ENCODE peak calls at places on chromosomes 6 and 20, in five cellular contexts. H, S, L, E and Z are unnamed samples.

GRCh38 chr6:12336121-12336971 is 46.2 kb downstream of the EDN1 start:
- DNase-seq in H (no peak), S (no peak), L (no peak), E (peak; percentile 78), Z (peak; percentile 28)

GRCh38 chr6:156794546-156794945 is 17.4 kb downstream of the ARID1B start:
- DNase-seq in H (no peak), S (no peak), L (no peak), E (no peak), Z (no peak)

GRCh38 chr20:1390552-1391403 is 2.1 kb downstream of the FKBP1A start:
- DNase-seq in H (no peak), S (no peak), L (no peak), E (no peak), Z (no peak)

GRCh38 chr6:151293621-151294020 is 53.9 kb downstream of the AKAP12 start:
- DNase-seq in H (no peak), S (no peak), L (no peak), E (no peak), Z (peak; percentile 94)

GRCh38 chr20:24829649-24830370 is 119.3 kb upstream of the CST7 start:
- DNase-seq in H (no peak), S (no peak), L (no peak), E (no peak), Z (no peak)

GRCh38 chr6:5007531-5007930 is 3.7 kb upstream of the RPP40 start:
- DNase-seq in H (no peak), S (no peak), L (no peak), E (no peak), Z (no peak)

GRCh38 chr20:59931511-59932312 is 1.7 kb downstream of the SYCP2 start:
- DNase-seq in H (no peak), S (no peak), L (no peak), E (no peak), Z (no peak)

GRCh38 chr20:43681468-43681942 is 14.6 kb downstream of the MYBL2 start:
- DNase-seq in H (no peak), S (no peak), L (no peak), E (peak; percentile 24), Z (no peak)

GRCh38 chr20:53763707-53764415 is 170.2 kb upstream of the ZNF217 start:
- DNase-seq in H (no peak), S (peak; percentile 58), L (peak; percentile 71), E (peak; percentile 82), Z (no peak)

GRCh38 chr20:10985536-10985935 is 311.7 kb upstream of the JAG1 start:
- DNase-seq in H (no peak), S (peak; percentile 76), L (no peak), E (peak; percentile 64), Z (no peak)

GRCh38 chr6:93801101-93801847 is 381.9 kb upstream of the EPHA7 start:
- DNase-seq in H (no peak), S (no peak), L (peak; percentile 47), E (no peak), Z (no peak)

GRCh38 chr6:149237464-149237863 is 80.0 kb upstream of the TAB2 start:
- DNase-seq in H (no peak), S (no peak), L (no peak), E (no peak), Z (no peak)
- H4K8ac ChIP-seq in H (no peak overlapping the region), S (no peak overlapping the region), L (no peak overlapping the region), E (no peak overlapping the region), Z (no peak overlapping the region)

GRCh38 chr20:63848003-63848911 is 13.0 kb upstream of the ABHD16B start:
- DNase-seq in H (no peak), S (no peak), L (peak; percentile 43), E (no peak), Z (no peak)
- H4K8ac ChIP-seq in H (no peak overlapping the region), S (no peak overlapping the region), L (no peak overlapping the region), E (peak overlapping the region; percentile 62), Z (peak overlapping the region; percentile 14)

GRCh38 chr20:57091748-57092111 is 174.7 kb downstream of the BMP7 start:
- DNase-seq in H (no peak), S (no peak), L (no peak), E (no peak), Z (no peak)
- H4K8ac ChIP-seq in H (no peak overlapping the region), S (no peak overlapping the region), L (no peak overlapping the region), E (no peak overlapping the region), Z (no peak overlapping the region)

GRCh38 chr6:116422238-116422637 is 38.9 kb upstream of the CALHM6 start:
- DNase-seq in H (no peak), S (no peak), L (no peak), E (no peak), Z (no peak)

GRCh38 chr6:116424001-116424400 is 37.2 kb upstream of the CALHM6 start:
- DNase-seq in H (no peak), S (peak; percentile 78), L (no peak), E (peak; percentile 57), Z (no peak)

GRCh38 chr6:116430860-116431259 is 30.3 kb upstream of the CALHM6 start:
- DNase-seq in H (no peak), S (no peak), L (no peak), E (no peak), Z (no peak)

GRCh38 chr6:116429111-116429510 is 32.1 kb upstream of the CALHM6 start:
- DNase-seq in H (no peak), S (no peak), L (no peak), E (no peak), Z (no peak)

DNA sequence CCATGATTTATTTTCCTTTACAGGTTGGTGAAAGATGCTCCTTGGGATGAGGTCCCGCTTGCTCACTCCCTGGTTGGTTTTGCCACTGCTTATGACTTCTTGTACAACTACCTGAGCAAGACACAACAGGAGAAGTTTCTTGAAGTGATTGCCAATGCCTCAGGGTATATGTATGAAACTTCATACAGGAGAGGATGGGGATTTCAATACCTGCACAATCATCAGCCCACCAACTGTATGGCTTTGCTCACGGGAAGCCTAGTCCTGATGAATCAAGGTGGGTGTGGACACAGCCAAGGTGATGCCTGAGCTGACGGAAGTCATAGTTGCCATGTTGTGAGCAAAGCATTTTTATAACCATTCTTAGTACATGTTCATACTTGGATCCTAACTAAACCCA is 34.6 kb upstream of the CALHM6 start:
- DNase-seq in H (no peak), S (no peak), L (no peak), E (no peak), Z (no peak)
- H4K8ac ChIP-seq in H (no peak overlapping the region), S (no peak overlapping the region), L (no peak overlapping the region), E (no peak overlapping the region), Z (no peak overlapping the region)

DNA sequence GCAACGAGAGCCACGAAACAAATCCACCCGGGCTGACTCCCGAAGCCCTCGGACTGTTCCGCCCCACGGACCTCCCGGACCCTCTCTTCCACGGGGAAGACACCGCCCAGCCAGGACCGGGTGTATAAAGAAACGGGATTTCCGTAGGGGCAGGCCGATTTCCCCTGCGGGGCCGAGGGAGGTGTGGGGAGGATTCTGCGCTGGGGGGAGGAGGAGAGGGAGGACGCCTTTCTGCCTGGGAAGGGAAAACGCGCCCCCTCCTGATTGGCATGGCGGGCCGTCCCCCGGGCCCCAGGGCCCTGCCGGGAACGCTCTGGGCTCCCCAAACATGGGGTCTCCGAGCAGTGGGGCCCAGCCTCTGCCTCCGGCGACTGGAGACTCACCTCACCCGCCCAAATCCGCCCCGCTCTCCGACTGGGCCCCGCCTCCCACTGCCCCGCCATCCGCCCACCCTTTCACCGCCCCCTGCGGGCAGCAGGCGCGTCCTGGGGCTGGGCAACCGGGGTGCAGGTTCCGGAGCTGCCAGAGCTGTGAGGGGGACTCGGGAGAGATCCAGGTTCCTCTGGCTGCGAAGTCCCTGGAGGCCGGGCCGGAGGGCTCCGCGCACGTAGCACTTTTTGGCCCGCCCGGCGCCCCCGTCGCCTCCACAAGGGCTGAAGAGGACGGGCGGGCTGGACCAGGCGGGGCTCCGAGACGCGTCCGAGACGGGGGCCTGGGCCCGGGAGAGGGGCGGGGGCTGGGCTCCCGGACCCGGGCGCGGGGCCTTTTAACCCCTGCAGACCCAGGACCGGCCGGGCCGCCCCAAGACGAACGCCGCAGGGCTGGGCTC is 586 bp upstream of the PPDPF start:
- DNase-seq in H (peak; percentile 87), S (peak; percentile 29), L (peak; percentile 80), E (peak; percentile 66), Z (peak; percentile 13)
- H4K8ac ChIP-seq in H (no peak overlapping the region), S (peak overlapping the region; percentile 78), L (no peak overlapping the region), E (peak overlapping the region; percentile 69), Z (peak overlapping the region; percentile 82)

DNA sequence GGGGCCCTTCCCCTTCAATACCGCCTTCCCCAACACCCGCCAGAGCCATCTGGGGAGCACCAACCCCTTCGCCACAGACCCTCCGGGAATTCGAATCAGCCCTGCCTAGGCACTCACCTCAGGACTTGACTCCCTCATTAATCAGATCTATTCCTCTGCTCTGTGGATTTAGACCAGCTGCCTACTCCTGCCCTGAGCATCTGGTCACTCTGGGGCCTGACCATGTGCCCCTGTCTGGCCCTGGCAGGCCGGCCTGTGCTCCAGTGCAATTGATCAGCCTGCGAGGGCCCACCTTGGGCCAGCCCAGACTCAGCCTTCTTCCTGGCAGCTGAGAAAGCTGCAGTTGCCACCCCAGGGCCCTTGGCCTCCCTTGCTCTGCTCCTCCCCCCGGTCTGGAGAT is 46.0 kb downstream of the GRM4 start:
- DNase-seq in H (no peak), S (no peak), L (no peak), E (no peak), Z (no peak)
- H4K8ac ChIP-seq in H (no peak overlapping the region), S (no peak overlapping the region), L (no peak overlapping the region), E (no peak overlapping the region), Z (no peak overlapping the region)